ENCODE peak calls at places on chromosome 1, in nine cellular contexts. E is Calu3, Y is neural progenitor cell, F is right lobe of liver, X is heart left ventricle, K is foreskin fibroblast, A is brain microvascular endothelial cell, B is heart right ventricle, S is B cell. D is an unnamed sample.

GRCh38 chr1:218344814-218345672 is at the start of gene TGFB2:
- DNase-seq in E (peak; percentile 75), Y (peak; percentile 29), F (no peak), X (peak; percentile 51), K (peak; percentile 71), A (peak; percentile 90), B (peak; percentile 63), S (peak; percentile 70), D (peak; percentile 26)

GRCh38 chr1:237124856-237125462 is 83.0 kb downstream of the RYR2 start:
- DNase-seq in E (no peak), Y (peak; percentile 32), F (no peak), X (no peak), K (no peak), A (no peak), B (no peak), S (no peak), D (peak; percentile 24)

GRCh38 chr1:15850450-15851079 is 3.1 kb downstream of the SPEN start:
- DNase-seq in E (no peak), Y (no peak), F (no peak), X (no peak), K (no peak), A (no peak), B (no peak), S (no peak), D (no peak)

GRCh38 chr1:227939791-227940771 is 7.7 kb downstream of the WNT9A start:
- DNase-seq in E (no peak), Y (no peak), F (peak; percentile 12), X (peak; percentile 14), K (no peak), A (no peak), B (no peak), S (no peak), D (no peak)

GRCh38 chr1:107874221-107874620 is 90.8 kb downstream of the VAV3 start:
- DNase-seq in E (no peak), Y (no peak), F (no peak), X (no peak), K (peak; percentile 58), A (no peak), B (no peak), S (no peak), D (no peak)

GRCh38 chr1:231187556-231187955 is 25.7 kb downstream of the TRIM67 start:
- DNase-seq in E (no peak), Y (no peak), F (no peak), X (no peak), K (no peak), A (no peak), B (no peak), S (no peak), D (no peak)

GRCh38 chr1:114510235-114511047 is 562 bp downstream of the TRIM33 start:
- DNase-seq in E (peak; percentile 34), Y (no peak), F (peak; percentile 50), X (peak; percentile 51), K (peak; percentile 78), A (peak; percentile 12), B (peak; percentile 36), S (peak; percentile 43), D (peak; percentile 31)

GRCh38 chr1:3456964-3457909 is 2.8 kb downstream of the ARHGEF16 start:
- DNase-seq in E (no peak), Y (no peak), F (peak; percentile 18), X (no peak), K (no peak), A (no peak), B (no peak), S (no peak), D (no peak)

GRCh38 chr1:204313675-204314074 is 46.1 kb downstream of the PLEKHA6 start:
- DNase-seq in E (no peak), Y (no peak), F (no peak), X (no peak), K (no peak), A (no peak), B (no peak), S (peak; percentile 5), D (no peak)

GRCh38 chr1:69858534-69858933 is 290.8 kb downstream of the LRRC7 start:
- DNase-seq in E (no peak), Y (no peak), F (no peak), X (no peak), K (peak; percentile 33), A (peak; percentile 11), B (no peak), S (no peak), D (no peak)

GRCh38 chr1:9868244-9868590 is 41.9 kb downstream of the CTNNBIP1 start:
- DNase-seq in E (no peak), Y (no peak), F (peak; percentile 42), X (no peak), K (no peak), A (no peak), B (no peak), S (no peak), D (no peak)

GRCh38 chr1:230160957-230161771 is 94.1 kb downstream of the GALNT2 start:
- DNase-seq in E (no peak), Y (no peak), F (no peak), X (peak; percentile 19), K (peak; percentile 60), A (no peak), B (no peak), S (no peak), D (no peak)

GRCh38 chr1:19306941-19307340 is 5.0 kb downstream of the AKR7A2 start:
- DNase-seq in E (no peak), Y (no peak), F (no peak), X (no peak), K (no peak), A (no peak), B (no peak), S (no peak), D (no peak)

GRCh38 chr1:21293537-21294265 is 3.4 kb upstream of the ECE1 start:
- DNase-seq in E (no peak), Y (no peak), F (no peak), X (no peak), K (peak; percentile 39), A (no peak), B (no peak), S (peak; percentile 79), D (peak; percentile 55)

GRCh38 chr1:31987231-31987630 is 26.4 kb upstream of the KHDRBS1 start:
- DNase-seq in E (no peak), Y (peak; percentile 39), F (no peak), X (no peak), K (no peak), A (no peak), B (no peak), S (no peak), D (no peak)

GRCh38 chr1:206790502-206791250 is 18.4 kb upstream of the IL10 start:
- DNase-seq in E (no peak), Y (no peak), F (no peak), X (no peak), K (no peak), A (no peak), B (no peak), S (peak; percentile 59), D (peak; percentile 40)

GRCh38 chr1:29222686-29223085 is 8.0 kb downstream of the MECR start:
- DNase-seq in E (no peak), Y (no peak), F (no peak), X (no peak), K (no peak), A (no peak), B (no peak), S (no peak), D (no peak)

GRCh38 chr1:43704838-43705237 is 2.5 kb upstream of the ST3GAL3 start:
- DNase-seq in E (no peak), Y (no peak), F (no peak), X (no peak), K (peak; percentile 76), A (no peak), B (no peak), S (no peak), D (no peak)
- TF ChIP-seq CTCF in E (no peak), Y (no peak), F (no peak), X (no peak), K (peak; percentile 14), A (peak; percentile 40), B (no peak), S (no peak), D (no peak)

DNA sequence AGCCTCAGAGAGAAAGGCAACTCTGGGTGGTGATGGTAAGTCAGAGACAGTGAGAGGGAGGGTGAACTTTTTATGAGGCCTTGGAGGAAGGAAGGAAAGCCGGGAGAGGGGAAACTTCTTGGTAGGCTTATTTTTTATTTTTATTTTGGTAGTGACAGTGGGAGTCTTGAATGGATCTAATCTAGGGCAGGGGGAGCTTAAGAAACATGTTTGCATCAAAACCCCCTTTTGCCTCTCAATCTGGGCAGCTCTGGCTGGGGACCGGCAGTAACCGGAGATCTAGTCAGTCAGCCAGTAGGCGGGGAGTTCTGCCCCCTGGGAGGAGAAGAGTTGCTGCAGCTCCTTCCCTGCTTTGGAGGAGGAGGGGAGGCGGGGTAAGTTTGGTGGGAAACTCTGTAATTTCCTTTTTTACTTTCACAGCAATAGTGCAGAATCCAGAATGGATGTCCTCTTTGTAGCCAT is at the start of gene C1orf54:
- DNase-seq in E (no peak), Y (peak; percentile 84), F (no peak), X (peak; percentile 83), K (peak; percentile 82), A (peak; percentile 64), B (peak; percentile 85), S (no peak), D (no peak)
- TF ChIP-seq CTCF in E (no peak), Y (peak; percentile 22), F (no peak), X (no peak), K (peak; percentile 5), A (peak; percentile 47), B (no peak), S (no peak), D (no peak)

DNA sequence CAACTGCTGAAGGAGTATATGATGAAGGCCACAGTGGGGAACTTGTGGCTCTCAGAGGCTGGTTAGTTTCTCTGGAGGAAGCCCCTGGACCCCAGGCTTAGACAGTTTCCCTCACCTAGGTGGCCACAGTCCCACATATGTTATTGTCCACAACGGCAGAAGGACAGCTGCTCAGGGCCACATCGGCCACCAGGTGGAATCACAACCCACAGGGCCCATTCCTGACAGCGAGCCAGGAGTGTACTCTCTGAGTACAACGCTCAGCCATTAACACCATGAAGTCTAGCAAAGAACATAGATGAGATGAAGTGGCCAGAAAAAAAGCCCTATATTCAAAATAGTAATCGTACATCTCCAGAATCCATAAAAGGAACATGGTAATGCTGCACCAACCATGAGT is 383.1 kb downstream of the HHAT start:
- DNase-seq in E (peak; percentile 7), Y (no peak), F (peak; percentile 39), X (no peak), K (no peak), A (no peak), B (no peak), S (no peak), D (no peak)
- TF ChIP-seq CTCF in E (peak; percentile 33), Y (peak; percentile 32), F (peak; percentile 31), X (peak; percentile 44), K (no peak), A (peak; percentile 12), B (no peak), S (no peak), D (no peak)

DNA sequence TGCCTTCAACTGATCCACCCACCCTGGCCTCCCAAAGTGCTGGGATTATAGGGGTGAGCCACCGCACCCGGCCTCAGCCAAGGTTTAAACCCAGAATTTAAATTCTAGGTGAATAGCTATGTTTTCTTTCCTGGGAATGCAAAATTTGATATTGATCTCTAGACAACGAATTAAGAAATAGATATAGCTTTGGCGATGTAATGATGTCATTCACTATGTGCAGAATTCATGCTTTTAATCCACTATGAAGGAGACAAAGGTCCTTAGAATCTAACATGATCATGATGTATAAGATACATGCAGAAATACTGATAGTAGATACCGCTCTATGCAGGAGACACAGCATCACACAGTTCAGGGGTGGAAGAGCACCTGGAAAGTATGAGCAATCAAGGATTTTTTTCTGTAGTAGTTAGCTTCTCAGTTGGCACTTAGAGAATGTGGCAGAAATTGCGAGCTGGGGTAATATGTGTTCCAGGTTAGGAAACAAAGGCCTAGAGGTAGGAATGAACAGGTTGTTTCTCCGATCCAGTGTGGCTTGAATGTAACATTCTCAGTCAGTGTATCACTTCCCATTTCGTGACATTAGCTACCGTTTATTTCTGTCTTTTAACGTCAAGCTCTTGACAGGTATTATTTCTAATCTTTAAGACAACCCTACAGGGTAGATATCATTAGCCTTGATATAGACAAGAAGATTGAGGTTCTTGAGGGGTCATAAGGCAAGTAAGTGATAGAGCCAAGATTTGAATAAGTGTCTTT is 3.0 kb upstream of the CEP350 start:
- DNase-seq in E (no peak), Y (no peak), F (no peak), X (no peak), K (no peak), A (no peak), B (no peak), S (peak; percentile 41), D (no peak)
- TF ChIP-seq CTCF in E (no peak), Y (no peak), F (no peak), X (no peak), K (no peak), A (no peak), B (no peak), S (no peak), D (no peak)

D was measured in GM10248.